ENCODE peak calls at places on chromosomes 3 and 15, in ten cellular contexts. One of them, this sample, is unnamed.

GRCh38 chr3:197795200-197795599 is 4.1 kb downstream of the LRCH3 start:
- DNase-seq in psoas muscle: no peak
- DNase-seq in GM13977: no peak
- DNase-seq in B cell: no peak
- DNase-seq in endodermal cell: no peak
- DNase-seq in left lung: no peak
- DNase-seq in astrocyte of the spinal cord: no peak
- DNase-seq in nephron progenitor cell: no peak
- DNase-seq in CD8-positive, alpha-beta T cell: no peak
- DNase-seq in IMR-90: peak
- DNase-seq in this sample: no peak

GRCh38 chr15:83582386-83582785 is 71.5 kb upstream of the ADAMTSL3 start:
- DNase-seq in IMR-90: peak
- DNase-seq in GM13977: no peak
- DNase-seq in endodermal cell: no peak
- DNase-seq in B cell: no peak
- DNase-seq in astrocyte of the spinal cord: no peak
- DNase-seq in left lung: no peak
- DNase-seq in nephron progenitor cell: no peak
- DNase-seq in CD8-positive, alpha-beta T cell: no peak
- DNase-seq in psoas muscle: no peak
- DNase-seq in this sample: no peak

GRCh38 chr3:192022412-192022811 is 561.4 kb downstream of the PYDC2 start:
- DNase-seq in left lung: no peak
- DNase-seq in IMR-90: no peak
- DNase-seq in CD8-positive, alpha-beta T cell: no peak
- DNase-seq in nephron progenitor cell: no peak
- DNase-seq in B cell: no peak
- DNase-seq in psoas muscle: no peak
- DNase-seq in GM13977: no peak
- DNase-seq in endodermal cell: no peak
- DNase-seq in astrocyte of the spinal cord: peak
- DNase-seq in this sample: no peak

GRCh38 chr3:97864-98263 is 98.7 kb upstream of the CHL1 start:
- DNase-seq in IMR-90: no peak
- DNase-seq in nephron progenitor cell: no peak
- DNase-seq in GM13977: no peak
- DNase-seq in CD8-positive, alpha-beta T cell: no peak
- DNase-seq in left lung: no peak
- DNase-seq in B cell: no peak
- DNase-seq in astrocyte of the spinal cord: no peak
- DNase-seq in psoas muscle: no peak
- DNase-seq in endodermal cell: no peak
- DNase-seq in this sample: no peak

GRCh38 chr3:135759651-135760050 is 205.9 kb upstream of the PPP2R3A start:
- DNase-seq in CD8-positive, alpha-beta T cell: no peak
- DNase-seq in left lung: no peak
- DNase-seq in IMR-90: no peak
- DNase-seq in GM13977: no peak
- DNase-seq in nephron progenitor cell: no peak
- DNase-seq in astrocyte of the spinal cord: no peak
- DNase-seq in psoas muscle: no peak
- DNase-seq in endodermal cell: no peak
- DNase-seq in B cell: no peak
- DNase-seq in this sample: no peak

GRCh38 chr3:49133226-49133951 is 539 bp upstream of the LAMB2 start:
- DNase-seq in B cell: no peak
- DNase-seq in IMR-90: peak
- DNase-seq in astrocyte of the spinal cord: peak
- DNase-seq in psoas muscle: peak
- DNase-seq in left lung: peak
- DNase-seq in nephron progenitor cell: peak
- DNase-seq in endodermal cell: peak
- DNase-seq in CD8-positive, alpha-beta T cell: no peak
- DNase-seq in GM13977: no peak
- DNase-seq in this sample: peak

GRCh38 chr15:75036269-75036668 is 12.9 kb downstream of the PPCDC start:
- DNase-seq in endodermal cell: peak
- DNase-seq in astrocyte of the spinal cord: no peak
- DNase-seq in nephron progenitor cell: no peak
- DNase-seq in GM13977: no peak
- DNase-seq in CD8-positive, alpha-beta T cell: no peak
- DNase-seq in psoas muscle: no peak
- DNase-seq in IMR-90: no peak
- DNase-seq in left lung: no peak
- DNase-seq in B cell: no peak
- DNase-seq in this sample: no peak

GRCh38 chr3:152272771-152273242 is 4.1 kb downstream of the MBNL1 start:
- DNase-seq in left lung: no peak
- DNase-seq in B cell: no peak
- DNase-seq in endodermal cell: no peak
- DNase-seq in astrocyte of the spinal cord: peak
- DNase-seq in nephron progenitor cell: no peak
- DNase-seq in GM13977: no peak
- DNase-seq in IMR-90: peak
- DNase-seq in psoas muscle: no peak
- DNase-seq in CD8-positive, alpha-beta T cell: no peak
- DNase-seq in this sample: no peak

GRCh38 chr3:57559526-57559925 is 3.5 kb downstream of the PDE12 start:
- DNase-seq in IMR-90: peak
- DNase-seq in CD8-positive, alpha-beta T cell: no peak
- DNase-seq in nephron progenitor cell: no peak
- DNase-seq in endodermal cell: no peak
- DNase-seq in psoas muscle: no peak
- DNase-seq in left lung: no peak
- DNase-seq in B cell: no peak
- DNase-seq in GM13977: no peak
- DNase-seq in astrocyte of the spinal cord: no peak
- DNase-seq in this sample: no peak

GRCh38 chr3:46163551-46163981 is 44.5 kb downstream of the CCR1 start:
- DNase-seq in IMR-90: no peak
- DNase-seq in endodermal cell: peak
- DNase-seq in astrocyte of the spinal cord: no peak
- DNase-seq in GM13977: no peak
- DNase-seq in nephron progenitor cell: no peak
- DNase-seq in B cell: no peak
- DNase-seq in left lung: no peak
- DNase-seq in CD8-positive, alpha-beta T cell: no peak
- DNase-seq in psoas muscle: no peak
- DNase-seq in this sample: no peak

GRCh38 chr15:85692873-85693272 is 101.9 kb downstream of the KLHL25 start:
- DNase-seq in endodermal cell: no peak
- DNase-seq in IMR-90: no peak
- DNase-seq in GM13977: no peak
- DNase-seq in psoas muscle: no peak
- DNase-seq in left lung: no peak
- DNase-seq in nephron progenitor cell: no peak
- DNase-seq in astrocyte of the spinal cord: no peak
- DNase-seq in CD8-positive, alpha-beta T cell: no peak
- DNase-seq in B cell: no peak
- DNase-seq in this sample: no peak

GRCh38 chr3:187919018-187919417 is 173.8 kb upstream of the BCL6 start:
- DNase-seq in IMR-90: no peak
- DNase-seq in GM13977: no peak
- DNase-seq in endodermal cell: no peak
- DNase-seq in left lung: no peak
- DNase-seq in CD8-positive, alpha-beta T cell: peak
- DNase-seq in B cell: peak
- DNase-seq in nephron progenitor cell: no peak
- DNase-seq in psoas muscle: no peak
- DNase-seq in astrocyte of the spinal cord: no peak
- DNase-seq in this sample: no peak

GRCh38 chr15:73930371-73930770 is 4.1 kb downstream of the LOXL1 start:
- DNase-seq in endodermal cell: no peak
- DNase-seq in astrocyte of the spinal cord: peak
- DNase-seq in IMR-90: peak
- DNase-seq in GM13977: no peak
- DNase-seq in nephron progenitor cell: no peak
- DNase-seq in left lung: peak
- DNase-seq in psoas muscle: peak
- DNase-seq in CD8-positive, alpha-beta T cell: no peak
- DNase-seq in B cell: no peak
- DNase-seq in this sample: no peak

GRCh38 chr15:78638658-78639314 is 2.2 kb downstream of the CHRNB4 start:
- DNase-seq in GM13977: peak
- DNase-seq in psoas muscle: no peak
- DNase-seq in B cell: peak
- DNase-seq in CD8-positive, alpha-beta T cell: no peak
- DNase-seq in endodermal cell: peak
- DNase-seq in nephron progenitor cell: peak
- DNase-seq in astrocyte of the spinal cord: peak
- DNase-seq in IMR-90: peak
- DNase-seq in left lung: no peak
- DNase-seq in this sample: peak

GRCh38 chr3:22117751-22118346 is 366.8 kb upstream of the ZNF385D start:
- DNase-seq in endodermal cell: no peak
- DNase-seq in nephron progenitor cell: no peak
- DNase-seq in B cell: peak
- DNase-seq in astrocyte of the spinal cord: peak
- DNase-seq in CD8-positive, alpha-beta T cell: no peak
- DNase-seq in psoas muscle: no peak
- DNase-seq in left lung: no peak
- DNase-seq in GM13977: no peak
- DNase-seq in IMR-90: peak
- DNase-seq in this sample: no peak

GRCh38 chr15:58742424-58743160 is 6.9 kb downstream of the ADAM10 start:
- DNase-seq in astrocyte of the spinal cord: peak
- DNase-seq in endodermal cell: no peak
- DNase-seq in nephron progenitor cell: no peak
- DNase-seq in left lung: no peak
- DNase-seq in psoas muscle: no peak
- DNase-seq in IMR-90: peak
- DNase-seq in CD8-positive, alpha-beta T cell: no peak
- DNase-seq in GM13977: no peak
- DNase-seq in B cell: no peak
- DNase-seq in this sample: no peak

GRCh38 chr15:99973351-99973750 is 240.1 kb upstream of the LYSMD4 start:
- DNase-seq in psoas muscle: no peak
- DNase-seq in IMR-90: no peak
- DNase-seq in left lung: no peak
- DNase-seq in astrocyte of the spinal cord: no peak
- DNase-seq in CD8-positive, alpha-beta T cell: no peak
- DNase-seq in B cell: no peak
- DNase-seq in endodermal cell: no peak
- DNase-seq in GM13977: no peak
- DNase-seq in nephron progenitor cell: no peak
- DNase-seq in this sample: no peak

GRCh38 chr3:78139166-78139565 is 1099.3 kb downstream of the ROBO2 start:
- DNase-seq in IMR-90: peak
- DNase-seq in psoas muscle: no peak
- DNase-seq in GM13977: no peak
- DNase-seq in CD8-positive, alpha-beta T cell: no peak
- DNase-seq in nephron progenitor cell: no peak
- DNase-seq in B cell: no peak
- DNase-seq in endodermal cell: no peak
- DNase-seq in left lung: no peak
- DNase-seq in astrocyte of the spinal cord: peak
- DNase-seq in this sample: no peak

GRCh38 chr3:2713923-2714322 is 396.3 kb downstream of the IL5RA start:
- DNase-seq in GM13977: no peak
- DNase-seq in astrocyte of the spinal cord: no peak
- DNase-seq in endodermal cell: no peak
- DNase-seq in left lung: no peak
- DNase-seq in nephron progenitor cell: no peak
- DNase-seq in psoas muscle: no peak
- DNase-seq in B cell: no peak
- DNase-seq in CD8-positive, alpha-beta T cell: no peak
- DNase-seq in IMR-90: no peak
- DNase-seq in this sample: no peak
- TF ChIP-seq CTCF in GM13977: peak
- TF ChIP-seq CTCF in astrocyte of the spinal cord: no peak
- TF ChIP-seq CTCF in endodermal cell: peak
- TF ChIP-seq CTCF in left lung: peak
- TF ChIP-seq CTCF in nephron progenitor cell: peak
- TF ChIP-seq CTCF in psoas muscle: no peak
- TF ChIP-seq CTCF in B cell: peak
- TF ChIP-seq CTCF in CD8-positive, alpha-beta T cell: no peak
- TF ChIP-seq CTCF in IMR-90: peak
- TF ChIP-seq CTCF in this sample: no peak

GRCh38 chr15:70584838-70585706 is 178.3 kb downstream of the UACA start:
- DNase-seq in astrocyte of the spinal cord: peak
- DNase-seq in CD8-positive, alpha-beta T cell: peak
- DNase-seq in psoas muscle: no peak
- DNase-seq in nephron progenitor cell: peak
- DNase-seq in IMR-90: peak
- DNase-seq in B cell: peak
- DNase-seq in GM13977: peak
- DNase-seq in left lung: no peak
- DNase-seq in endodermal cell: peak
- DNase-seq in this sample: peak
- TF ChIP-seq CTCF in astrocyte of the spinal cord: peak
- TF ChIP-seq CTCF in CD8-positive, alpha-beta T cell: peak
- TF ChIP-seq CTCF in psoas muscle: peak
- TF ChIP-seq CTCF in nephron progenitor cell: peak
- TF ChIP-seq CTCF in IMR-90: peak
- TF ChIP-seq CTCF in B cell: peak
- TF ChIP-seq CTCF in GM13977: peak
- TF ChIP-seq CTCF in left lung: peak
- TF ChIP-seq CTCF in endodermal cell: peak
- TF ChIP-seq CTCF in this sample: peak

DNA sequence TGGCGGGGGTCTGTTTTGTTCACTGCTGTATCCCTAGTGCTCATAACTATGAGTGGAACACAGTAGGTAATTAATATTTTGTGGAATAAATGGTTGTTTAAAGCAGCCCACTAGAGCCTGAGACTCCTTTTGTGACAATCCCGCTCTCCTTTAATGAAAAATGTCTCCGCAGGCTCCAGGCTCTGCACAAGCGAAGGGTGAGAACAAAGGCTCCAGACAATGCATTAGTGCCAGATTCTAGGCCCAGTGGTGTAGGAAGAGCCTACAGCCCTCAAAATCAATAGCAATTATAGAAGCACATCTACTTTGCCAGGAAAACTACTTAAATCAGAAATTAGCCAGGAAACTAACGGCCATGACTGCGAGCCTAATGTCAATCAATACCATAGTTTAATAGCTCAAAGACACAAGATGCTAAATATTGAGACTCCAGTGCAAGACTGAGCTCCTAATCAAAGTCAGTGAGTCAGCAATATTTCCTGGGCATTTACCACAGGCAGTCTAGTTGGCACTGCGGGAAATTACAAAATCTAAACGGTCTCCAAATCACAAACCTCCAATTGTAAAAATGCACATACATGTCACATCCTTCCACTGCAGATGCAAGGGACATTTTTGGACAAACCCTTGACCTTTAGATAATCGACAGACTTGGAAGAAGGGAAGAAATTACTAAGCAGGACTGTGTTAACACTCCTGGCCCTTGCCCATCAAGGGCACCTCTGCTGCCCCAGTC is 2.3 kb downstream of the ANXA2 start:
- DNase-seq in endodermal cell: no peak
- DNase-seq in CD8-positive, alpha-beta T cell: no peak
- DNase-seq in psoas muscle: no peak
- DNase-seq in IMR-90: no peak
- DNase-seq in left lung: no peak
- DNase-seq in GM13977: no peak
- DNase-seq in B cell: no peak
- DNase-seq in astrocyte of the spinal cord: peak
- DNase-seq in nephron progenitor cell: no peak
- DNase-seq in this sample: no peak
- TF ChIP-seq CTCF in endodermal cell: no peak
- TF ChIP-seq CTCF in CD8-positive, alpha-beta T cell: no peak
- TF ChIP-seq CTCF in psoas muscle: no peak
- TF ChIP-seq CTCF in IMR-90: no peak
- TF ChIP-seq CTCF in left lung: no peak
- TF ChIP-seq CTCF in GM13977: no peak
- TF ChIP-seq CTCF in B cell: no peak
- TF ChIP-seq CTCF in astrocyte of the spinal cord: no peak
- TF ChIP-seq CTCF in nephron progenitor cell: no peak
- TF ChIP-seq CTCF in this sample: no peak

GRCh38 chr3:184741798-184742675 is 30.2 kb upstream of the MAGEF1 start:
- DNase-seq in B cell: no peak
- DNase-seq in left lung: peak
- DNase-seq in psoas muscle: no peak
- DNase-seq in GM13977: no peak
- DNase-seq in CD8-positive, alpha-beta T cell: no peak
- DNase-seq in IMR-90: no peak
- DNase-seq in endodermal cell: peak
- DNase-seq in astrocyte of the spinal cord: no peak
- DNase-seq in nephron progenitor cell: no peak
- DNase-seq in this sample: no peak
- TF ChIP-seq CTCF in B cell: no peak
- TF ChIP-seq CTCF in left lung: no peak
- TF ChIP-seq CTCF in psoas muscle: no peak
- TF ChIP-seq CTCF in GM13977: no peak
- TF ChIP-seq CTCF in CD8-positive, alpha-beta T cell: no peak
- TF ChIP-seq CTCF in IMR-90: no peak
- TF ChIP-seq CTCF in endodermal cell: peak
- TF ChIP-seq CTCF in astrocyte of the spinal cord: peak
- TF ChIP-seq CTCF in nephron progenitor cell: no peak
- TF ChIP-seq CTCF in this sample: no peak